ENCODE peak calls at places on chromosomes 7 and 10, in seven cellular contexts. R, X, G, P, U, Z and Y are unnamed samples.

GRCh38 chr10:91907914-91908357 is 1.4 kb downstream of the FGFBP3 start:
- DNase-seq in Z (no peak), R (no peak), P (peak), U (peak), G (no peak), X (no peak), Y (no peak)

GRCh38 chr7:21923663-21924062 is 22.0 kb downstream of the CDCA7L start:
- DNase-seq in Z (peak), R (no peak), P (peak), G (no peak), X (no peak), U (no peak), Y (no peak)

GRCh38 chr10:97169911-97170693 is 15.7 kb downstream of the SLIT1 start:
- DNase-seq in Z (peak), R (no peak), G (no peak), U (peak), X (peak), P (peak), Y (no peak)

GRCh38 chr10:58513189-58514101 is 773 bp downstream of the BICC1 start:
- DNase-seq in X (peak), U (peak), P (peak), G (no peak), Z (peak), R (peak), Y (peak)

GRCh38 chr7:45703911-45704682 is 129.9 kb downstream of the ADCY1 start:
- DNase-seq in R (no peak), G (no peak), U (no peak), Z (no peak), X (no peak), P (no peak), Y (peak)

GRCh38 chr7:44650772-44651171 is 44.3 kb downstream of the OGDH start:
- DNase-seq in U (no peak), Z (no peak), G (no peak), X (peak), R (no peak), P (no peak), Y (no peak)

GRCh38 chr7:70615066-70615465 is 516.9 kb upstream of the GALNT17 start:
- DNase-seq in X (no peak), G (no peak), R (no peak), P (no peak), U (no peak), Z (no peak), Y (no peak)

GRCh38 chr7:98354511-98355249 is 46.2 kb downstream of the BAIAP2L1 start:
- DNase-seq in U (no peak), Z (peak), G (no peak), X (peak), R (no peak), P (peak), Y (no peak)

GRCh38 chr7:83452256-83452655 is 196.7 kb downstream of the SEMA3E start:
- DNase-seq in G (no peak), R (no peak), P (peak), Z (no peak), U (no peak), X (no peak), Y (no peak)

GRCh38 chr7:115094163-115094562 is 172.3 kb downstream of the MDFIC start:
- DNase-seq in G (no peak), R (no peak), Z (no peak), U (no peak), X (no peak), P (no peak), Y (no peak)

GRCh38 chr7:92674379-92674778 is 84.2 kb upstream of the FAM133B start:
- DNase-seq in X (no peak), Z (no peak), P (peak), U (no peak), G (no peak), R (no peak), Y (no peak)